ENCODE peak calls at places on chromosomes 4 and X, in eight cellular contexts. Z is astrocyte of the spinal cord, B is gastrocnemius medialis, G is Calu3, H is OCI-LY7, Q is AG09309, R is endothelial cell, V is progenitor cell of endocrine pancreas. N is an unnamed sample.

GRCh38 chrX:13778916-13779315 is 38.0 kb downstream of the GPM6B start:
- DNase-seq in H (no peak), B (peak), G (no peak), V (no peak), Q (no peak), R (peak), Z (peak), N (peak)

GRCh38 chrX:100264200-100264599 is 145.9 kb downstream of the PCDH19 start:
- DNase-seq in V (no peak), B (no peak), R (no peak), G (no peak), H (no peak), Z (no peak), Q (no peak), N (no peak)

GRCh38 chr4:118417325-118417724 is 64.5 kb upstream of the PRSS12 start:
- DNase-seq in B (no peak), R (no peak), Q (peak), V (no peak), G (no peak), Z (peak), H (no peak), N (peak)

GRCh38 chrX:41799661-41800060 is 75.7 kb downstream of the GPR82 start:
- DNase-seq in Q (no peak), G (no peak), R (no peak), B (no peak), H (no peak), Z (no peak), V (no peak), N (no peak)

GRCh38 chr4:76120199-76120598 is 28.0 kb downstream of the NUP54 start:
- DNase-seq in V (no peak), H (no peak), Z (no peak), G (no peak), B (no peak), R (no peak), Q (no peak), N (no peak)

GRCh38 chrX:12245650-12246645 is 107.7 kb downstream of the FRMPD4 start:
- DNase-seq in R (no peak), B (no peak), Q (peak), G (no peak), H (no peak), Z (peak), V (no peak), N (peak)

GRCh38 chrX:129726307-129727111 is 12.3 kb upstream of the XPNPEP2 start:
- DNase-seq in Z (peak), G (peak), H (peak), B (peak), V (peak), Q (no peak), R (peak), N (no peak)

GRCh38 chrX:22748093-22748999 is 251.4 kb upstream of the DDX53 start:
- DNase-seq in G (peak), V (peak), Z (peak), B (peak), Q (peak), H (peak), R (peak), N (no peak)

GRCh38 chr4:77451530-77451929 is 154.1 kb upstream of the CXCL13 start:
- DNase-seq in G (no peak), B (no peak), Q (no peak), Z (no peak), H (no peak), R (no peak), V (no peak), N (no peak)

GRCh38 chr4:10001757-10002156 is 19.5 kb downstream of the SLC2A9 start:
- DNase-seq in V (no peak), H (no peak), G (no peak), B (no peak), R (no peak), Q (no peak), Z (no peak), N (no peak)

GRCh38 chrX:71814123-71814912 is 51.2 kb downstream of the CXorf49B start:
- DNase-seq in R (no peak), B (no peak), Z (no peak), G (no peak), V (no peak), H (no peak), Q (no peak), N (no peak)

GRCh38 chr4:87120411-87121162 is 99.8 kb downstream of the KLHL8 start:
- DNase-seq in R (no peak), V (no peak), G (no peak), B (peak), H (no peak), Q (no peak), Z (peak), N (no peak)

GRCh38 chrX:49951524-49952193 is 29.3 kb downstream of the CLCN5 start:
- DNase-seq in G (no peak), B (no peak), V (no peak), R (no peak), Q (no peak), Z (peak), H (no peak), N (no peak)

GRCh38 chrX:106718709-106719108 is 7.8 kb upstream of the RNF128 start:
- DNase-seq in Z (no peak), V (no peak), H (no peak), B (no peak), G (peak), R (no peak), Q (no peak), N (no peak)

GRCh38 chr4:37648084-37648817 is 37.9 kb downstream of the RELL1 start:
- DNase-seq in Z (peak), B (peak), R (no peak), Q (peak), H (no peak), G (peak), V (peak), N (peak)

GRCh38 chrX:139332441-139332840 is 198.1 kb upstream of the F9 start:
- DNase-seq in H (no peak), G (no peak), R (no peak), Q (no peak), V (no peak), Z (no peak), B (no peak), N (no peak)

GRCh38 chr4:26141916-26142638 is 178.7 kb upstream of the RBPJ start:
- DNase-seq in V (no peak), Z (peak), H (no peak), R (no peak), G (no peak), Q (no peak), B (peak), N (no peak)

GRCh38 chr4:33628296-33628695 is 2616.0 kb downstream of the ARAP2 start:
- DNase-seq in R (no peak), Z (peak), G (no peak), H (no peak), B (no peak), V (no peak), Q (no peak), N (no peak)

GRCh38 chr4:127732623-127733199 is 2.5 kb downstream of the SLC25A31 start:
- DNase-seq in H (peak), V (no peak), G (peak), B (no peak), Z (peak), Q (peak), R (no peak), N (peak)

GRCh38 chr4:2281575-2282343 is 19.9 kb upstream of the MXD4 start:
- DNase-seq in B (no peak), R (no peak), H (peak), Q (no peak), Z (no peak), V (no peak), G (no peak), N (no peak)

GRCh38 chr4:83121246-83121645 is 6.7 kb upstream of the PLAC8 start:
- DNase-seq in Q (no peak), Z (no peak), G (no peak), V (no peak), H (no peak), B (no peak), R (no peak), N (no peak)

GRCh38 chr4:2070421-2071251 is 11.5 kb downstream of the NAT8L start:
- DNase-seq in G (no peak), R (no peak), Z (no peak), H (no peak), Q (no peak), B (no peak), V (no peak), N (no peak)

GRCh38 chrX:134691453-134691852 is 33.2 kb upstream of the PLAC1 start:
- DNase-seq in V (no peak), Z (no peak), G (no peak), R (no peak), Q (no peak), H (no peak), B (no peak), N (no peak)

GRCh38 chr4:189279188-189279587 is 661.5 kb upstream of the FRG1 start:
- DNase-seq in Q (no peak), H (no peak), V (no peak), R (no peak), G (no peak), B (no peak), Z (no peak), N (no peak)

GRCh38 chr4:147682755-147683154 is 1.2 kb downstream of the PRMT9 start:
- DNase-seq in G (no peak), R (no peak), Z (no peak), V (no peak), H (no peak), B (no peak), Q (no peak), N (no peak)

GRCh38 chrX:1246816-1247215 is 21.8 kb upstream of the CSF2RA start:
- DNase-seq in R (peak), V (peak), B (peak), G (peak), Q (no peak), H (peak), Z (peak), N (no peak)

GRCh38 chrX:31894152-31894551 is 822.3 kb upstream of the FTHL17 start:
- DNase-seq in Z (no peak), V (no peak), Q (no peak), B (no peak), R (no peak), G (no peak), H (no peak), N (no peak)

GRCh38 chrX:152600853-152601635 is 36.7 kb upstream of the GABRQ start:
- DNase-seq in Z (no peak), H (no peak), G (no peak), B (no peak), Q (no peak), V (no peak), R (peak), N (no peak)

GRCh38 chrX:3757510-3758025 is 44.1 kb upstream of the PRKX start:
- DNase-seq in R (no peak), G (no peak), H (no peak), Z (no peak), B (no peak), V (no peak), Q (no peak), N (no peak)

GRCh38 chr4:123469696-123470095 is 73.1 kb downstream of the SPRY1 start:
- DNase-seq in Z (no peak), H (no peak), B (no peak), Q (no peak), G (no peak), V (no peak), R (no peak), N (no peak)

GRCh38 chrX:13131511-13132137 is 87.2 kb upstream of the FAM9C start:
- DNase-seq in V (no peak), Q (no peak), H (no peak), G (no peak), B (no peak), R (no peak), Z (no peak), N (no peak)

GRCh38 chr4:8050555-8051206 is 107.9 kb downstream of the ABLIM2 start:
- DNase-seq in G (no peak), V (no peak), B (peak), R (no peak), Z (peak), Q (no peak), H (no peak), N (no peak)

GRCh38 chr4:2941138-2942036 is 21.8 kb downstream of the NOP14 start:
- DNase-seq in V (peak), H (no peak), Q (no peak), G (no peak), R (no peak), B (peak), Z (no peak), N (no peak)

GRCh38 chrX:7270018-7270417 is 122.1 kb upstream of the PUDP start:
- DNase-seq in H (no peak), Z (no peak), G (no peak), B (no peak), R (no peak), Q (peak), V (no peak), N (no peak)

GRCh38 chrX:115901241-115901640 is 269.3 kb upstream of the AGTR2 start:
- DNase-seq in R (no peak), V (no peak), G (no peak), Q (no peak), H (no peak), Z (no peak), B (no peak), N (no peak)

GRCh38 chrX:20063716-20064351 is 52.9 kb downstream of the MAP7D2 start:
- DNase-seq in V (no peak), R (no peak), B (no peak), Z (no peak), G (no peak), Q (no peak), H (peak), N (no peak)
- TF ChIP-seq CTCF in V (no peak), R (peak), B (no peak), Z (peak), G (no peak), Q (peak), H (peak), N (peak)

DNA sequence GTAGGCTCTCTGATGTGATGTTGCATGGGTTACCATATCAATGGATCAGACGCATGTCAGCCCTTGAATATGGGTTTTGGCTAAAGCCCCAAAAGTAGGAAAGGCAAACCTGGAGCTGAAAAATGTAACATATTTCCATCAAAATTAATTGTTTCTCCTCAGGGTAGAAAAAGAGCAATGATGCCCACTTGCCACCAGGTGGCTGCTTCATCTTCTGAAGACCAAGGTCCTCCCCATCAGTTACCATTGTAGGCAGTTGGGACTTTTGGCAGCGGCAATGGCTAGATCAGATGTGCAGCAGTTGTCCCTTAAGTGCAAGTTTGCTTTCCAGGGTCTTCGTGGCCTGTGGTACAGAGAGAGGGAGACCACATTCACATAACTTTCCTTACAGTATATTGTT is 118.2 kb downstream of the NAF1 start:
- DNase-seq in Q (no peak), Z (peak), B (no peak), G (peak), H (peak), R (peak), V (no peak), N (no peak)
- TF ChIP-seq CTCF in Q (peak), Z (peak), B (peak), G (no peak), H (peak), R (peak), V (peak), N (peak)

DNA sequence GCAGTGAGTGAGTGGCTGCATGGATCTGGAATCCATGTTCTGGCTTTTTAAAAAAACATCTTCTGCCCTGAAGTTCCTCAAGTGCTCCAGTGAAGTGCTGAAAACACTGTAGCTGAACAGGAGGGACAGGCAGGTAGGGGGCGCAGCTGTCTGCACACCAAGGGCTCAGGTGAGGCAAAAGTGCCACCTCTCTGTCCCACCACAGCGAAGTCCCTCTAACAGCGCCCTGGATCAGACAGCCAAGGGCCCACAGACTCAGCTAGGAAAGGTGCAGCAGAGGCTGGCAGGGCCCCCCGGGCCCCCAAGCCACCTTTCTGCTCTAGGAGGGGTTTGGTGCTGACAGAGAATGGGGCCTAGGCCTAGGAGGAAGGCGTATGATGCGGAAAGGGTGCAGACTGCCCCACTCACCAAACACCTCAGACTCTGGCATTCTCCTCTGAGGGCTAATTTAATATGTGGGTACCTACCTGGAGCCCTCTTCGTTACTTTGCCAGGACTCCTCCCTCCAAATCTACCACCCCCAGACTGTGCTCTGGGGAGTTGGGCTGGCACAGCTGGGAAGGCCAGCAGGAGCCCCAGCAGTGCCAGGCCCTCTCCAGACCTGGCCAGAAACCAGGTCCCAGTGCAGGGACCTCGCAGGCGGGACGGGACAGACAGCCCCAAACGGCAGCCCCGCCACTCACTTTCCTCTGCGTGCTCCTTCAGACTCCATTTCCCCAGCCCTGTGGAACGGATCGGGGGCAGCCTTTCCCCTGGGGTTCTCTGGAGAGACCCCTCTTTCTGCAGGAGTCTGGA is 73.7 kb downstream of the ENPP6 start:
- DNase-seq in V (no peak), B (no peak), H (no peak), G (no peak), Q (no peak), Z (no peak), R (no peak), N (no peak)
- TF ChIP-seq CTCF in V (peak), B (no peak), H (peak), G (no peak), Q (no peak), Z (no peak), R (no peak), N (no peak)

DNA sequence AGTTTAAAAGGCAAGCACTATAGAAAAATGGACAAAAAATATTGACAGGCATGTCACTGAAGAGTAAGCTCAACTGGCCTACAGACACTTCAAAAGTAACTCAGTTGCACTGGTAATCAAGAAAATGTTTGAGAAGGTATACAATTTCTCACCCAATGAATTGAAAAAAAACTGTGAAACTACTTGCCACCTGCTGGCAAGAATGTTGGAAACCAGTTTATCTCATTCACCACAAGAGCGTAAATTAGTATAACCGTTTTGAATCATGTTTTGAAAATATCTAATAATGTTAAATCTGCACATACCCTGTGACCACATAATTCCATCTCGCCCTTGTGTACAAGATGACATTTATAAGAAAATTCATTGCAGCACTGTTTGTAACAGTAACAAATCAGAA is 31.7 kb downstream of the TXK start:
- DNase-seq in G (no peak), V (no peak), B (no peak), Z (no peak), R (no peak), Q (no peak), H (peak), N (no peak)
- TF ChIP-seq CTCF in G (no peak), V (peak), B (no peak), Z (no peak), R (peak), Q (peak), H (peak), N (no peak)

GRCh38 chrX:2610246-2611170 is 80.6 kb upstream of the CD99 start:
- DNase-seq in Q (no peak), G (no peak), Z (peak), B (no peak), R (no peak), H (no peak), V (no peak), N (no peak)
- TF ChIP-seq CTCF in Q (no peak), G (no peak), Z (no peak), B (no peak), R (no peak), H (no peak), V (no peak), N (no peak)

GRCh38 chrX:66731398-66731797 is 92.5 kb upstream of the EDA2R start:
- DNase-seq in Q (peak), V (no peak), Z (peak), R (no peak), G (no peak), B (no peak), H (peak), N (peak)

DNA sequence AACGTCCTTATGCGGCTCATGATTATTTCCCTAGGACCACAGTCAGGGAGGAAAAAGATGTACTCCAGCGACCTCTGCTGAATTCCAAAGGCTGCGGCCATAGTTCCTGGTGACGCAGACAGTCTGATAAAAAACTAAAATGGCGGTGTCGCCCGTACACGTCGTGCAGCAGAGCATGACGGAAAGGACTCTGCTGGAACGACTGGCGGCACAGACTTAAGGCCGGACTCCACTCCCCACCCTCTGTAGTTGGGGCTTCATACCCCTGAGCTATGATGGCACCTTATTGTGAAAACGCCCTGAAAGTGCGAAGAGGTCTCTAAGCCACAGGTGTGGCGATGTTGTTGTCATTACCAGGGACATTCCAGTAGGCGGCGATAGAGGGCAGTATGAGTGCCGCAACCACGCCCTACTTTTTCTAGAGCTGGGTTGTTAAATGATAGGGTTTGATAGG is 90.0 kb upstream of the EDA2R start:
- DNase-seq in Q (peak), Z (peak), R (peak), H (peak), B (peak), V (peak), G (peak), N (peak)
- TF ChIP-seq CTCF in Q (peak), Z (peak), R (peak), H (peak), B (peak), V (peak), G (peak), N (peak)